ENCODE peak calls at places on chromosomes 2 and 18, in seven cellular contexts. A is H9, E is endodermal cell, H is PC-3, I is stomach, T is ovary, V is lower lobe of right lung. S is an unnamed sample.

GRCh38 chr2:177518754-177519153 is 126.2 kb downstream of the AGPS start:
- DNase-seq in A (no peak), E (no peak), H (no peak), I (no peak), T (no peak), V (no peak), S (no peak)

GRCh38 chr2:119231975-119232665 is 8.5 kb downstream of the STEAP3 start:
- DNase-seq in A (no peak), E (no peak), H (peak; percentile 56), I (no peak), T (no peak), V (no peak), S (no peak)

GRCh38 chr2:215029936-215030335 is 108.5 kb downstream of the ABCA12 start:
- DNase-seq in A (no peak), E (no peak), H (no peak), I (no peak), T (no peak), V (no peak), S (no peak)

GRCh38 chr2:121689356-121689755 is 40.1 kb upstream of the CLASP1 start:
- DNase-seq in A (no peak), E (no peak), H (peak; percentile 63), I (peak; percentile 27), T (peak; percentile 34), V (no peak), S (no peak)

GRCh38 chr18:32018331-32019250 is at the start of gene RNF125:
- DNase-seq in A (peak; percentile 89), E (peak; percentile 95), H (peak; percentile 60), I (peak; percentile 84), T (peak; percentile 59), V (peak; percentile 89), S (peak; percentile 97)

GRCh38 chr2:54845514-54845913 is 122.1 kb downstream of the EML6 start:
- DNase-seq in A (no peak), E (no peak), H (no peak), I (no peak), T (no peak), V (no peak), S (no peak)

GRCh38 chr2:23042176-23042909 is 342.6 kb upstream of the KLHL29 start:
- DNase-seq in A (no peak), E (no peak), H (no peak), I (no peak), T (no peak), V (no peak), S (no peak)

GRCh38 chr2:29113891-29114321 is 1.3 kb upstream of the CLIP4 start:
- DNase-seq in A (no peak), E (no peak), H (peak; percentile 94), I (peak; percentile 46), T (peak; percentile 49), V (peak; percentile 80), S (no peak)

GRCh38 chr2:71129891-71130324 is at the start of gene MCEE:
- DNase-seq in A (peak; percentile 88), E (peak; percentile 96), H (peak; percentile 85), I (peak; percentile 91), T (peak; percentile 86), V (peak; percentile 94), S (peak; percentile 97)

GRCh38 chr18:36828157-36828629 is 609 bp downstream of the TPGS2 start:
- DNase-seq in A (peak; percentile 53), E (peak; percentile 78), H (peak; percentile 6), I (no peak), T (peak; percentile 68), V (no peak), S (no peak)

GRCh38 chr2:241559489-241560180 is 1.1 kb downstream of the BOK start:
- DNase-seq in A (peak; percentile 57), E (peak; percentile 80), H (peak; percentile 64), I (peak; percentile 46), T (no peak), V (no peak), S (no peak)

GRCh38 chr2:194591192-194591591 is 1065.8 kb upstream of the SLC39A10 start:
- DNase-seq in A (no peak), E (no peak), H (no peak), I (no peak), T (no peak), V (no peak), S (no peak)

GRCh38 chr2:205358351-205358815 is 323.9 kb upstream of the NRP2 start:
- DNase-seq in A (no peak), E (no peak), H (no peak), I (no peak), T (no peak), V (no peak), S (no peak)

GRCh38 chr18:23970161-23971153 is 44.1 kb upstream of the TTC39C start:
- DNase-seq in A (no peak), E (no peak), H (no peak), I (no peak), T (no peak), V (no peak), S (no peak)

GRCh38 chr18:50113726-50114125 is 81.2 kb downstream of the MYO5B start:
- DNase-seq in A (no peak), E (no peak), H (no peak), I (no peak), T (no peak), V (no peak), S (no peak)

GRCh38 chr2:16552202-16552601 is 113.4 kb downstream of the CYRIA start:
- DNase-seq in A (no peak), E (no peak), H (no peak), I (no peak), T (no peak), V (no peak), S (no peak)

GRCh38 chr2:16554184-16554583 is 111.5 kb downstream of the CYRIA start:
- DNase-seq in A (no peak), E (no peak), H (no peak), I (no peak), T (no peak), V (no peak), S (no peak)

GRCh38 chr2:16548036-16548435 is 117.6 kb downstream of the CYRIA start:
- DNase-seq in A (no peak), E (no peak), H (no peak), I (no peak), T (no peak), V (no peak), S (no peak)

DNA sequence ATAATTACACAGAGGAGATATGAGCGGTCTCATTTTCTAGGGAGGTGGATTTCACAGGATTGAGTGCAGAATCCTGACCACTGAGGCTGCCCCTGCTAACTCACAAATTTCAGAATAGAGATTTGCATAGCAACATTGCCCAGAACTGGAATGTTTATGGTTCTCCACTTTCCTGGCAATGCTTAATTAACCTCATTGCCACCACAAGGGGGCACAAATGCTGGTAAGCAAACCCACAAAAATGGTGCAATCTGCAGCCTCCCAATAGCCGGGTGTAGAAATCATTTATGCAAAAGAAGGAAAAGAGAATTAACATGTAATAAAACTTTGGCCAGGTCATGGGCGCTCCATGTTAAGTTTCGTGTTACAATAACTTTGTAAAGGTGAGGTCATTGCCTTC is 112.4 kb downstream of the CYRIA start:
- DNase-seq in A (peak; percentile 37), E (peak; percentile 74), H (peak; percentile 18), I (peak; percentile 28), T (peak; percentile 43), V (no peak), S (no peak)
- TF ChIP-seq CTCF in A (peak; percentile 80), E (peak; percentile 89), H (peak; percentile 57), I (peak; percentile 45), T (no peak), V (peak; percentile 64), S (peak; percentile 60)

GRCh38 chr2:61456746-61457420 is 14.0 kb downstream of the USP34 start:
- DNase-seq in A (no peak), E (peak; percentile 28), H (no peak), I (no peak), T (no peak), V (no peak), S (no peak)

GRCh38 chr2:61460168-61460567 is 10.7 kb downstream of the USP34 start:
- DNase-seq in A (no peak), E (peak; percentile 14), H (peak; percentile 59), I (no peak), T (no peak), V (no peak), S (no peak)

GRCh38 chr2:61465045-61465444 is 5.8 kb downstream of the USP34 start:
- DNase-seq in A (no peak), E (peak; percentile 1), H (no peak), I (no peak), T (no peak), V (no peak), S (no peak)

GRCh38 chr2:61463769-61464475 is 7.0 kb downstream of the USP34 start:
- DNase-seq in A (no peak), E (no peak), H (no peak), I (no peak), T (no peak), V (no peak), S (no peak)

DNA sequence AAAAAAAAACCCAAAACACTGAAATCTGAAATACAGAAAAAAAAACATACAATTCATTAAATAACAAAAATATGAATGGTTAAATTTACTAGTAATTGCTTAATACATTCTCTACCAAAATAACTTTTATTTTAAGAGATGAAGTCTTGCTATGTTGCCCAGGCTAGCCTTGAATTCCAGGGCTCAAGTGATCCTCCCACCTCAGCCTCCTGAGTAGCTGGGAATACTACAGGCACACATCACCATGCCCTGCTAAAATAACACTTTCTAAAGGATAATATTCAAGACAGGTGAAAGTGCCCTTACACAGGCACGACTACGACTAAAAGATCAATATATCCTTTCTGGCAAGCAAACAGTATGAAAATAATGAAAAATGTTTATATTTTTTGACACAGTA is 9.5 kb downstream of the USP34 start:
- DNase-seq in A (no peak), E (no peak), H (no peak), I (no peak), T (no peak), V (no peak), S (no peak)
- H3K4me1 ChIP-seq in A (no peaks in the 10 kb centered on the region), E (no peaks in the 10 kb centered on the region), H (peaks cover 10% of the 10 kb centered on the region), I (peaks cover 78% of the 10 kb centered on the region), T (peaks cover 21% of the 10 kb centered on the region), V (peaks cover 62% of the 10 kb centered on the region), S (peaks cover 62% of the 10 kb centered on the region)

GRCh38 chr2:11514904-11515303 is 18.9 kb upstream of the GREB1 start:
- DNase-seq in A (no peak), E (no peak), H (no peak), I (no peak), T (no peak), V (no peak), S (no peak)

GRCh38 chr2:11513319-11513718 is 20.5 kb upstream of the GREB1 start:
- DNase-seq in A (no peak), E (no peak), H (no peak), I (no peak), T (no peak), V (no peak), S (no peak)

GRCh38 chr2:11509657-11510360 is 24.0 kb upstream of the GREB1 start:
- DNase-seq in A (no peak), E (no peak), H (no peak), I (no peak), T (no peak), V (no peak), S (no peak)

GRCh38 chr2:11514081-11514730 is 19.6 kb upstream of the GREB1 start:
- DNase-seq in A (no peak), E (no peak), H (no peak), I (no peak), T (no peak), V (no peak), S (no peak)

GRCh38 chr2:11512431-11512830 is 21.4 kb upstream of the GREB1 start:
- DNase-seq in A (no peak), E (no peak), H (no peak), I (no peak), T (peak; percentile 48), V (no peak), S (no peak)
- TF ChIP-seq CTCF in A (no peak), E (no peak), H (no peak), I (no peak), T (no peak), V (no peak), S (no peak)

GRCh38 chr2:128731994-128732650 is 413.5 kb upstream of the HS6ST1 start:
- DNase-seq in A (no peak), E (no peak), H (no peak), I (no peak), T (no peak), V (no peak), S (no peak)
- H3K4me1 ChIP-seq in A (no peaks in the 10 kb centered on the region), E (no peaks in the 10 kb centered on the region), H (no peaks in the 10 kb centered on the region), I (peaks cover 26% of the 10 kb centered on the region), T (peaks cover 6% of the 10 kb centered on the region), V (peaks cover 35% of the 10 kb centered on the region), S (peaks cover 33% of the 10 kb centered on the region)

S was measured in spleen.